ENCODE peak calls at places on chromosomes 6 and 20, in seven cellular contexts. V is vagina; E is sigmoid colon; P is CD4-positive, alpha-beta memory T cell; Y is neural progenitor cell; U is mesendoderm; X is GM23248. O is an unnamed sample. For H3K4me1, the result is how much of the 10 kb centered on the place peaks cover.

GRCh38 chr20:7285918-7286556 is 518.6 kb downstream of the BMP2 start:
- DNase-seq in P (no peak), X (peak), E (peak), V (no peak), Y (peak), U (peak), O (no peak)

GRCh38 chr6:21915707-21916399 is 322.3 kb downstream of the SOX4 start:
- DNase-seq in V (no peak), P (no peak), X (peak), Y (no peak), E (no peak), U (peak), O (no peak)

GRCh38 chr20:46559685-46560440 is 9.4 kb upstream of the OCSTAMP start:
- DNase-seq in P (no peak), U (peak), V (no peak), Y (no peak), E (no peak), X (no peak), O (no peak)

GRCh38 chr20:44716309-44717106 is 1.3 kb downstream of the CCN5 start:
- DNase-seq in E (peak), Y (no peak), P (no peak), V (no peak), U (no peak), X (peak), O (no peak)

GRCh38 chr6:104134876-104135275 is 724.8 kb downstream of the HACE1 start:
- DNase-seq in E (no peak), X (no peak), P (no peak), V (no peak), Y (no peak), U (peak), O (no peak)

GRCh38 chr6:121597654-121598053 is 162.2 kb downstream of the GJA1 start:
- DNase-seq in V (no peak), E (no peak), U (no peak), P (no peak), X (peak), Y (no peak), O (no peak)

GRCh38 chr6:152267967-152268845 is 369.0 kb downstream of the SYNE1 start:
- DNase-seq in E (no peak), U (peak), X (peak), P (peak), Y (peak), V (no peak), O (peak)

GRCh38 chr6:160431791-160432404 is 83.7 kb downstream of the SLC22A3 start:
- DNase-seq in V (no peak), U (no peak), E (no peak), P (no peak), Y (no peak), X (peak), O (no peak)

GRCh38 chr6:147507162-147508072 is 1.1 kb upstream of the SAMD5 start:
- DNase-seq in E (no peak), V (no peak), U (peak), Y (peak), P (no peak), X (peak), O (no peak)

GRCh38 chr20:59151820-59152219 is 11.8 kb upstream of the ZNF831 start:
- DNase-seq in Y (no peak), X (no peak), E (no peak), U (no peak), P (no peak), V (peak), O (no peak)

GRCh38 chr6:75526502-75527127 is 33.0 kb upstream of the FILIP1 start:
- DNase-seq in Y (peak), U (peak), P (peak), X (peak), V (no peak), E (peak), O (peak)

GRCh38 chr6:168294901-168295300 is 24.7 kb downstream of the DACT2 start:
- DNase-seq in Y (no peak), V (no peak), X (no peak), U (no peak), E (no peak), P (no peak), O (no peak)

GRCh38 chr6:149990672-149991402 is 27.1 kb downstream of the ULBP1 start:
- DNase-seq in E (no peak), V (no peak), Y (peak), X (peak), P (peak), U (peak), O (peak)

GRCh38 chr6:22598386-22598785 is 29.0 kb downstream of the HDGFL1 start:
- DNase-seq in E (no peak), X (no peak), V (no peak), Y (no peak), P (no peak), U (peak), O (no peak)

GRCh38 chr6:28977351-28978136 is 27.6 kb downstream of the ZNF311 start:
- DNase-seq in X (peak), V (no peak), E (no peak), Y (peak), U (no peak), P (no peak), O (no peak)

GRCh38 chr6:131652472-131652871 is 15.4 kb downstream of the ENPP3 start:
- DNase-seq in E (no peak), Y (no peak), X (peak), V (no peak), U (no peak), P (no peak), O (no peak)

GRCh38 chr6:120534954-120535353 is 799.3 kb downstream of the TBC1D32 start:
- DNase-seq in U (no peak), Y (no peak), X (no peak), V (no peak), E (no peak), P (no peak), O (no peak)

GRCh38 chr6:26502169-26502568 is 2.1 kb downstream of the BTN1A1 start:
- DNase-seq in P (no peak), X (no peak), Y (peak), U (peak), V (no peak), E (no peak), O (no peak)

GRCh38 chr6:71727632-71728294 is 158.6 kb upstream of the RIMS1 start:
- DNase-seq in X (peak), P (no peak), V (no peak), U (peak), E (no peak), Y (no peak), O (no peak)

GRCh38 chr6:15495375-15495901 is 167.4 kb downstream of the DTNBP1 start:
- DNase-seq in U (no peak), Y (no peak), P (no peak), X (peak), V (no peak), E (no peak), O (no peak)

DNA sequence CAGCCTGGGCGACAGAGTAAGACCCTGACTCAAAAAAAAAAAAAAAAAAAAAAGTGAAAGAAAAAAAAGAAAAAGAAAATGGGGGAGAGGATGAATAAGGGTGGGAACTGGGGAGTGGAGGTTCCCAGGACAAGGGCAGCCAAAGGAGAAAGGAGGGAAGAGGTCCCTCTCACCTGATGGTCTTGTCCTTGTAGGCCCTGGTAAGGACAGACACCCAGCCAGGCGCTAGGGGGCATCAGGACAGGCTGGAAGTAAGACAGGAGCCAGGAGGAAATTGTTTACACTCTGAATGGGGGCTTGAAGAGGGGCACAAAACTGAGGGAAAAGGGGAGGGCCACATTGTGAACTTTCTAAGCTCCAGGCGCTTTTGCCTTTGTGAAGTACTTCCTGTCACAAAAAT is 2.3 kb upstream of the ALDH5A1 start:
- DNase-seq in X (peak), V (no peak), U (peak), Y (peak), E (no peak), P (no peak), O (no peak)
- H3K4me3 ChIP-seq in X (no peak), V (no peak), U (no peak), Y (no peak), E (no peak), P (no peak), O (no peak)

DNA sequence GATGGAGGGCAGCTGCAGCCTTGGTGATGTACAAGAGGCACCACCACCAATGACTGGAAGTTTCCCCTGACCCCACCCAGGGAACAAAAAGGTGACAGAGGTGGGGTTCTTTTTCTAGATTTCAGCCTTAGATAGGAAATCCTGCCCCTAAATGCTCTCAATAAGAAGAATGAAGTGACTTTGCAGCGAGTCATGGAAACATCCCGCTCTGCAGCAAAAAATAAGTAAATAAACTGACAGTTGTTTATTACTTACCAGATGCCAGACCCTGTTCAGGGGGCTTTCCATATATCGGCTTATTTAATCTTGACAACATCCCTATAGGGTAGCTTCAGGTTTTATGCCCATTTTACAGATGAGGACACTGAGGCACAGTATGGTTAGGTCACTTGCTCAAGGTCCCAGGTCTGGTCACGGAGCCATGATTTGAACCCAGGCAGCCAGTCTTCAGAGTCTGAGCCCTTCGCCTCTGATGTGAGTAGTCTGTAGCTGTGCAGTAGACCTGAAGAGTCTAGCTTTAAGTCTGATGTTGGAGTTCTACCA is 19.2 kb downstream of the C6orf89 start:
- DNase-seq in P (no peak), U (no peak), X (no peak), E (no peak), V (no peak), Y (no peak), O (no peak)
- H3K27ac ChIP-seq in P (no peak), U (no peak), X (no peak), E (peak), V (peak), Y (no peak), O (no peak)

DNA sequence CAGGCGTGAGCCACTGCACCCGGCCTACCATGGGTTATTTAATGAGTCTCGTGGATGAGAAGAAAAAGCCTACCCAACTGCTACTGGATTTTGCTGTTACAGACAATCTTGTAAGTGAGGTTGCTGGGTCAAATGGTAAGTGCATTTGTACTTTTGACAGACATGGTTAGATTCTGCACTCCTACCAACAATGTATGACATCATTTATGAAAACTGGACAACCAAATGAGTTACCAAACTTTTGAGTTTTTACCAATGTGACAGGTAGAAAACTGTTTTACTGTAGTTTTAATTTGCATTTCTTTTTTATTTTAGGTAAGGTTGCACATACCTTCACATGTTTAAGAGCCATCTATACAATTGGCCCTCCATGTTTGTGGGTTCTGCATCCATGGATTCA is 48.2 kb downstream of the PDSS2 start:
- DNase-seq in Y (no peak), V (no peak), X (no peak), P (no peak), U (no peak), E (no peak), O (no peak)
- H3K4me1 ChIP-seq in Y (under half), V (under half), X (under half), P (under half), U (under half), E (under half), O (under half)

GRCh38 chr6:134318396-134319281 is 727 bp upstream of the SGK1 start:
- DNase-seq in V (no peak), P (no peak), E (no peak), Y (no peak), X (no peak), U (no peak), O (no peak)
- H3K4me3 ChIP-seq in V (peak), P (no peak), E (peak), Y (peak), X (no peak), U (no peak), O (no peak)

O was measured in CD8-positive, alpha-beta memory T cell.